ENCODE peak calls at places on chromosomes 12 and 14, in four cellular contexts. N, T, X and O are unnamed samples.

GRCh38 chr12:89528434-89528833 is 2.6 kb upstream of the POC1B start:
- DNase-seq in N (no peak), T (no peak), X (no peak), O (peak; percentile 70)

GRCh38 chr12:120370343-120371243 is 1.6 kb upstream of the MSI1 start:
- DNase-seq in N (no peak), T (no peak), X (no peak), O (no peak)

GRCh38 chr14:106436310-106436905 is 910.0 kb downstream of the TMEM121 start:
- DNase-seq in N (no peak), T (no peak), X (peak; percentile 18), O (peak; percentile 8)

GRCh38 chr14:82403972-82404371 is 870.3 kb upstream of the SEL1L start:
- DNase-seq in N (no peak), T (no peak), X (no peak), O (no peak)

GRCh38 chr12:46916796-46917419 is 91.1 kb upstream of the SLC38A4 start:
- DNase-seq in N (no peak), T (no peak), X (no peak), O (no peak)

GRCh38 chr12:104643921-104644669 is 187.3 kb downstream of the CHST11 start:
- DNase-seq in N (no peak), T (peak; percentile 43), X (no peak), O (peak; percentile 87)

GRCh38 chr12:18683603-18684002 is 54.2 kb downstream of the PLCZ1 start:
- DNase-seq in N (no peak), T (no peak), X (peak; percentile 44), O (no peak)

GRCh38 chr14:90487031-90487430 is 90.2 kb downstream of the CALM1 start:
- DNase-seq in N (no peak), T (no peak), X (no peak), O (no peak)

GRCh38 chr12:108514973-108515814 is at the start of gene FICD:
- DNase-seq in N (peak; percentile 94), T (peak; percentile 97), X (peak; percentile 97), O (peak; percentile 95)

GRCh38 chr12:27696864-27697564 is 767 bp downstream of the REP15 start:
- DNase-seq in N (no peak), T (no peak), X (no peak), O (no peak)

GRCh38 chr14:75832621-75833297 is 149.0 kb downstream of the TGFB3 start:
- DNase-seq in N (no peak), T (no peak), X (peak; percentile 68), O (no peak)

GRCh38 chr12:50221228-50222008 is 54.2 kb upstream of the CERS5 start:
- DNase-seq in N (no peak), T (peak; percentile 53), X (peak; percentile 32), O (peak; percentile 28)

GRCh38 chr12:29026419-29026818 is 122.7 kb upstream of the FAR2 start:
- DNase-seq in N (no peak), T (no peak), X (no peak), O (no peak)

GRCh38 chr12:115070313-115070712 is 386.3 kb upstream of the TBX3 start:
- DNase-seq in N (no peak), T (no peak), X (no peak), O (no peak)

GRCh38 chr12:93115198-93115601 is 186.1 kb upstream of the EEA1 start:
- DNase-seq in N (no peak), T (no peak), X (peak; percentile 89), O (no peak)

GRCh38 chr14:96639550-96639949 is 137.4 kb downstream of the PAPOLA start:
- DNase-seq in N (no peak), T (no peak), X (no peak), O (no peak)

GRCh38 chr14:20904393-20905029 is 13.3 kb downstream of the RNASE3 start:
- DNase-seq in N (no peak), T (no peak), X (no peak), O (peak; percentile 89)

GRCh38 chr12:54525383-54525782 is 24.0 kb upstream of the PDE1B start:
- DNase-seq in N (no peak), T (no peak), X (no peak), O (no peak)

GRCh38 chr14:96564389-96564788 is 62.2 kb downstream of the PAPOLA start:
- DNase-seq in N (no peak), T (no peak), X (no peak), O (no peak)

GRCh38 chr12:26473291-26473690 is 277.9 kb downstream of the SSPN start:
- DNase-seq in N (peak; percentile 48), T (peak; percentile 84), X (no peak), O (peak; percentile 89)

GRCh38 chr12:123061806-123062205 is 81.3 kb downstream of the ARL6IP4 start:
- DNase-seq in N (no peak), T (no peak), X (no peak), O (no peak)

GRCh38 chr12:108955225-108955835 is 65.5 kb downstream of the SVOP start:
- DNase-seq in N (no peak), T (no peak), X (no peak), O (no peak)

GRCh38 chr12:104680070-104680469 is 223.3 kb downstream of the CHST11 start:
- DNase-seq in N (no peak), T (peak; percentile 51), X (no peak), O (no peak)

GRCh38 chr12:125110641-125111360 is 45.6 kb downstream of the AACS start:
- DNase-seq in N (no peak), T (no peak), X (no peak), O (no peak)
- TF ChIP-seq SPI1 in N (no peak), T (no peak), X (no peak), O (no peak)

GRCh38 chr12:113118142-113118541 is 17.4 kb downstream of the RASAL1 start:
- DNase-seq in N (no peak), T (no peak), X (no peak), O (no peak)

GRCh38 chr12:113116875-113117274 is 18.7 kb downstream of the RASAL1 start:
- DNase-seq in N (no peak), T (no peak), X (no peak), O (no peak)

GRCh38 chr12:113115455-113116126 is 20.0 kb downstream of the RASAL1 start:
- DNase-seq in N (no peak), T (no peak), X (no peak), O (no peak)

GRCh38 chr12:113119980-113120669 is 15.4 kb downstream of the RASAL1 start:
- DNase-seq in N (no peak), T (no peak), X (no peak), O (peak; percentile 50)

DNA sequence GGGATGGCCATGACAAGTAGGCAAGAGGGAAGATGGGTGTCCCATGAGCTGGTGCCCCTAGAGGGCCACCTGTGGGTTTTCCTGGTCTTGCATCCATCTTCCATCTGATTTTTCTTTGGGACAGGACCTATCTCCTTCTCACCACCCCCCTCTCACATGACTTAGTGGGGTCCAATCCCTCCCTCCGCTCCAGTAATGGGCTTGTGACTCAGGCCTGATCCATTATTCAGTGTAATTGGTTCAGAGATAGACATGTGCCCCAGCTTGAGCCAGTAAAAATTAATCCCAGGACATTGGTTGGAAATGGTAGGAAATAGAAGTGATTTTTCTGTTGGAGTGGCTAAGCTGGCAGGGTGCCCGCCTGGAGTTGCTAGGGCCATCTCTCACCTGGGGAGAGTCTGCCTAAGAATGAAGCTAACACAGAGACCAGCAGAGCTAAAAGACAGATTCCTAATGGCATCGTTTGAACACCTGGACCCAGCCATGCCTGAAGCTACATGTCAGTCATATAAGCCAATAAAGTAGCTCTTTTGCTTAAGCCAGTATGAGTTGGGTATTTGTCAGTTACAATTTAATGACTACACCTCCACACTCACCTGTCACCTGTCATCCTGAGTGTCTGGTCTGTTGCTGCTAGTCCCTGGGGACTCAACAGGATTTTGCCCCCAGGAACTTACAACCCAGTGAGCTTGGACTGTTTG is 14.7 kb downstream of the RASAL1 start:
- DNase-seq in N (no peak), T (no peak), X (no peak), O (no peak)
- TF ChIP-seq SPI1 in N (no peak), T (no peak), X (no peak), O (no peak)

GRCh38 chr12:63354919-63355318 is 203.9 kb upstream of the AVPR1A start:
- DNase-seq in N (no peak), T (no peak), X (no peak), O (no peak)

GRCh38 chr12:63348544-63348943 is 197.5 kb upstream of the AVPR1A start:
- DNase-seq in N (no peak), T (no peak), X (no peak), O (no peak)

GRCh38 chr12:63353559-63353958 is 202.6 kb upstream of the AVPR1A start:
- DNase-seq in N (no peak), T (no peak), X (no peak), O (no peak)

DNA sequence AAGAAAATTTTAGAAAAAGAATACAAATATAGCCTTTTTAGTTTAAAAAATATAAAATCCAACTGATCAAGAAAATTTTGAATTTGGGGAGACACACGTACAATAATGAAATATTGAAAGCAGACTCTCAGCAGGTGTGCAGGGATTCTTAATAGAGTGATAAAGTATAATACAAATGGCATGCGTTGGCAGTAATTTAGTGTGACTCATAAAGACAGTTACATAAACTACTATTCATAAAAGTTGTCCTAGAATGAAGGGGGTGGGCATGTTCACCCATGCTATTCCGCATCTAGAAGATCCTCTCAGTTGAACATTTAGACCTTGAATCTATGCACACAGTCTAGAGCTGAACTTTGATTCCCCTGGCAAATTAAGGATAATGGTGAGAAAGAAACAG is 200.4 kb upstream of the AVPR1A start:
- DNase-seq in N (no peak), T (no peak), X (no peak), O (no peak)
- TF ChIP-seq SPI1 in N (no peak), T (no peak), X (no peak), O (no peak)

GRCh38 chr14:25090716-25091454 is 40.9 kb upstream of the STXBP6 start:
- DNase-seq in N (no peak), T (no peak), X (no peak), O (no peak)
- TF ChIP-seq SPI1 in N (no peak), T (no peak), X (no peak), O (no peak)

GRCh38 chr14:31926652-31927347 is 150.3 kb upstream of the ARHGAP5 start:
- DNase-seq in N (no peak), T (no peak), X (no peak), O (no peak)

GRCh38 chr14:31927348-31927826 is 149.7 kb upstream of the ARHGAP5 start:
- DNase-seq in N (no peak), T (no peak), X (no peak), O (no peak)

GRCh38 chr14:31930070-31930469 is 147.0 kb upstream of the ARHGAP5 start:
- DNase-seq in N (no peak), T (no peak), X (no peak), O (no peak)

GRCh38 chr14:31921741-31922140 is 155.4 kb upstream of the ARHGAP5 start:
- DNase-seq in N (no peak), T (no peak), X (no peak), O (no peak)

GRCh38 chr14:31926123-31926522 is 151.0 kb upstream of the ARHGAP5 start:
- DNase-seq in N (peak; percentile 39), T (no peak), X (peak; percentile 35), O (no peak)
- TF ChIP-seq SPI1 in N (no peak), T (no peak), X (no peak), O (no peak)